ENCODE peak calls at places on chromosomes 13 and 19, in six cellular contexts. M is HAP-1, I is aorta, J is pancreas, L is cardiac muscle cell, O is fibroblast of villous mesenchyme. A is an unnamed sample.

GRCh38 chr19:14091086-14091884 is 734 bp upstream of the SAMD1 start:
- DNase-seq in J (peak; percentile 80), L (peak; percentile 58), O (peak; percentile 59), I (peak; percentile 77), M (peak; percentile 62), A (peak; percentile 80)

GRCh38 chr19:2783781-2784145 is 690 bp upstream of the SGTA start:
- DNase-seq in O (no peak), L (no peak), I (no peak), M (no peak), J (no peak), A (no peak)

GRCh38 chr13:48564046-48564445 is 31.2 kb upstream of the RCBTB2 start:
- DNase-seq in L (no peak), I (no peak), M (no peak), J (no peak), O (peak; percentile 30), A (no peak)

GRCh38 chr13:46580362-46580839 is 27.4 kb downstream of the LRCH1 start:
- DNase-seq in J (no peak), O (no peak), L (no peak), I (no peak), M (no peak), A (no peak)

GRCh38 chr19:12783226-12783848 is 7.9 kb upstream of the JUNB start:
- DNase-seq in O (no peak), I (no peak), J (no peak), L (no peak), M (no peak), A (no peak)

GRCh38 chr19:58555920-58556632 is 1.2 kb upstream of the CHMP2A start:
- DNase-seq in J (no peak), I (peak; percentile 51), L (no peak), O (no peak), M (no peak), A (no peak)

GRCh38 chr13:43185206-43185605 is 161.8 kb downstream of the DNAJC15 start:
- DNase-seq in L (no peak), J (no peak), M (no peak), I (no peak), O (no peak), A (no peak)

GRCh38 chr19:9939301-9939913 is 3.1 kb upstream of the OLFM2 start:
- DNase-seq in L (peak; percentile 56), J (no peak), M (no peak), I (no peak), O (peak; percentile 30), A (no peak)

GRCh38 chr19:57682226-57682766 is 519 bp downstream of the ZNF551 start:
- DNase-seq in M (no peak), L (no peak), I (no peak), O (no peak), J (no peak), A (no peak)

GRCh38 chr19:45496349-45496953 is 396 bp downstream of the RTN2 start:
- DNase-seq in M (no peak), O (no peak), J (peak; percentile 46), L (peak; percentile 28), I (no peak), A (no peak)

GRCh38 chr19:45499196-45500180 is 1.2 kb downstream of the PPM1N start:
- DNase-seq in J (no peak), I (peak; percentile 71), L (peak; percentile 46), O (peak; percentile 36), M (peak; percentile 45), A (peak; percentile 87)

GRCh38 chr19:45498411-45499195 is at the start of gene PPM1N:
- DNase-seq in M (no peak), O (peak; percentile 40), L (peak; percentile 34), I (no peak), J (no peak), A (no peak)

GRCh38 chr19:45495178-45495577 is 1.7 kb downstream of the RTN2 start:
- DNase-seq in L (no peak), M (no peak), O (no peak), I (no peak), J (no peak), A (no peak)

GRCh38 chr19:45497791-45498190 is 452 bp upstream of the PPM1N start:
- DNase-seq in I (no peak), J (no peak), L (no peak), M (no peak), O (no peak), A (no peak)
- H3K4me3 ChIP-seq in I (no peak overlapping the region), J (no peak overlapping the region), L (no peak overlapping the region), M (no peak overlapping the region), O (no peak overlapping the region), A (no peak overlapping the region)

DNA sequence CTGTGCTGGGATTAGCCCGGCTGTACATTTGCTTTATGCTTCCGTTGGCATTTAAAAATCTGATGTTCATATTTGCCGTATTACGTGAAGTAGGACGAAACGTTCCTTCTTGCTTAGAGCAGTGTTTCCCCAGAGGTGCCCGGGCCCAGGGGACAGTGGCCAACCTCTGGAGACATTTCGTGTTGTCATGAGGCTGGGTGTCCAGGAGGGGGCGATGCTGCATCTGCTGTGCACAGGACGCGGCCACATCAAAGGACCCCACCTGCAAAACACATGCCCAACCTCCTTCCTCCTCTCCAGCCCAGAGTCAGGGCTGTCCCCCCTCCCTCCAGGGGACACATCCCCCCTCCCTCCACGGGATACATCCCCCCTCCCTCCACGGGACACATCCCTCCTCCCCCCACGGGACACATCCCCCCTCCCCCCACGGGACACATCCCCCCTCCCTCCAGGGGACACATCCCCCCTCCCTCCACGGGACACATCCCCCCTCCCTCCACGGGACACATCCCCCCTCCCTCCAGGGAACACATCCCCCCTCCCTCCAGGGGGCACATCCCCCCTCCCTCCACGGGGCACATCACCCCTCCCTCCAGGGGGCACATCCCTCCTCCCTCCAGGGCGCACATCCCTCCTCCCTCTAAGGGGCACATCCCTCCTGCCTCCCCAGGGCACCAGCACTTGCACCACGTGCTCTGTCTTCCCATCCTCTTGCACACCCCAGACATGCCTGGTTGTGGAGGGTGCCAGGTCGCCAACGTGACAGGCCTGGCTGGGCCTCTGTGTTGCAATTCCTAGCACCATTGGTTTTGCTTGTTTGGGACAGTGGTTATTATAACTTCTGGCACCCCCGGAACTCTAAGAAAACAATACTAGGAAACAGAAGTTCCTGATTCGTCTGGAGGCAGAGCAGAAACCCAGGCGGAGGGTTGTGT is 46.7 kb downstream of the GAS6 start:
- DNase-seq in J (peak; percentile 86), M (peak; percentile 54), I (peak; percentile 94), L (peak; percentile 85), O (peak; percentile 86), A (peak; percentile 90)
- H3K4me3 ChIP-seq in J (no peak overlapping the region), M (no peak overlapping the region), I (no peak overlapping the region), L (no peak overlapping the region), O (no peak overlapping the region), A (no peak overlapping the region)

DNA sequence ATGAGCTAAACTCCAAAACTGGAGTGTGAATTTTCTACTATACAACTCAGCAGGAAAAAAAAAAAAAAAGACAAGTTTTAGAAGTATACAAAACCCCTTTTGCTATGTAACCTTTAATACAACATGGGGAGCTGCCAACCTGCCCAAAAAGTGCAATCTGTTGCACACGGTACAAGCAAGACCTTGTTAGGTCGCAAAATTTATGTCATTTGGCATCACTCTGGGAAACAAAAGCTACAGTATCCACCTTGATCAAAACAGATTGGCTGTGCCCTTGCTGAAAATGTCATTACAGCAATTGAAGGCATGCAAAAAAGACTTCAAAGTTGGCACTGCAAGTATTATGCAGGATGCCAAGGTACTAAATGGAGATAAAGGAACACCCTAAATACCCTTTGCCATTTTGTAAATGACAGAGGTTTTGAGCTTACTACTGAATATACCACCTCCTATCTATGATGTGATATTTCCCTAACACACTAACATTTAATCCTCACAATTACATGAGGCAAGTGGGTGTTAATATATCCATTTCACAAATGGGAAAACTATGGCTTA is 150.1 kb downstream of the TBC1D4 start:
- DNase-seq in J (no peak), O (no peak), I (no peak), L (no peak), M (no peak), A (no peak)
- H3K4me3 ChIP-seq in J (no peak overlapping the region), O (no peak overlapping the region), I (no peak overlapping the region), L (no peak overlapping the region), M (no peak overlapping the region), A (no peak overlapping the region)

DNA sequence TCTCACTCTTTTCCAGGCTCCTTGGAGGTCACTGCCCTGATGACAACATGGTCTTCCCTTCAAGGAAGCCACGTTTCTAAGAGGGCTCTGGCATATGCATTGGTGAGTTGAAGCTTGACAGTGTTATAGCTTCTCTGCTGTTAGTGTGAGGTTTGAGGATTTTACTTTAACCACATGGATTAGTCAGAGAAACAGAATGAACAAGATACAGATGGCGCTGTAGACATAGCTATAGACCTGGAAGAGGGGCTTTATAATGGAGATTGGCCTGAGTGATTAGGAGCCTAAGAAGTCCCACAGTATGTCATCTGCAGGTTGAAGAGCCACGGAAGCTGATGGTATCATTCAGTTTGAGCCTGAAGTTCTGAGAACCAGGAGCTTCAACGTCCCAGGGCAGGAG is 18.4 kb upstream of the URI1 start:
- DNase-seq in M (no peak), I (no peak), O (peak; percentile 22), J (no peak), L (no peak), A (no peak)
- H3K4me3 ChIP-seq in M (no peak overlapping the region), I (no peak overlapping the region), O (no peak overlapping the region), J (no peak overlapping the region), L (no peak overlapping the region), A (no peak overlapping the region)

GRCh38 chr13:112932971-112933370 is 36.0 kb upstream of the MCF2L start:
- DNase-seq in M (no peak), I (no peak), O (no peak), L (no peak), J (no peak), A (no peak)

GRCh38 chr13:112931028-112931934 is 37.7 kb upstream of the MCF2L start:
- DNase-seq in J (no peak), I (no peak), L (peak; percentile 84), O (peak; percentile 81), M (peak; percentile 57), A (peak; percentile 81)

GRCh38 chr13:112933649-112934048 is 35.4 kb upstream of the MCF2L start:
- DNase-seq in M (no peak), J (no peak), I (no peak), O (no peak), L (no peak), A (no peak)

GRCh38 chr13:112930192-112930591 is 38.8 kb upstream of the MCF2L start:
- DNase-seq in M (no peak), L (no peak), J (no peak), I (no peak), O (no peak), A (no peak)

DNA sequence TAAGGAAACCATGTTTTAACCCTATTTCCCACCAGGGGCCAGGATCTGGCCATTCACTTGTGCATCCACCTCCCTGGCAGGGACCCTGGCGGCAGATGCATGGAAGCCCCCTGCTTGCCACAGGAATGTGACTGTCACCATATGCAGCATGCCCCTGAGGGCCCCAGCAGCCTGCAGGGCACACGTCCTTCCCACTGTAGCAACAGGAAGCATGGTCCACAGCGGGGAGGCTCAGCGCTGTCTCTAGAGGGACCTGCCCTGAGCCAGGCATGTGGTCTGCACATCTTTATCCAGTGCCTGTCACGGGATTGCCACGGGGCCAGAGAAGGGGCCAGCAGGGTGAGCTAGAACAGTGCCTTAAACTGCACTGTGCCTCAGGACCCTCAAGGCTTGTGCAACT is 34.9 kb upstream of the MCF2L start:
- DNase-seq in M (no peak), I (no peak), J (no peak), O (no peak), L (no peak), A (no peak)
- H3K4me3 ChIP-seq in M (no peak overlapping the region), I (no peak overlapping the region), J (no peak overlapping the region), O (no peak overlapping the region), L (no peak overlapping the region), A (no peak overlapping the region)